ENCODE peak calls at places on chromosomes 4 and X, in seven cellular contexts. Z is H1, R is HCT116, U is K562, G is HepG2, A is SK-N-SH, J is GM12878. O is an unnamed sample.

GRCh38 chr4:165692082-165692481 is 181.0 kb upstream of the TLL1 start:
- DNase-seq in Z (no peak), R (no peak), U (no peak), G (no peak), A (no peak), J (no peak), O (no peak)

GRCh38 chr4:55386073-55386472 is 9.7 kb upstream of the TMEM165 start:
- DNase-seq in Z (no peak), R (peak), U (peak), G (peak), A (peak), J (no peak), O (peak)

GRCh38 chrX:149759824-149760223 is 14.0 kb upstream of the HSFX1 start:
- DNase-seq in Z (no peak), R (no peak), U (no peak), G (no peak), A (no peak), J (no peak), O (no peak)

GRCh38 chr4:132540797-132541196 is 608.3 kb upstream of the PCDH10 start:
- DNase-seq in Z (no peak), R (no peak), U (no peak), G (no peak), A (no peak), J (no peak), O (peak)

GRCh38 chr4:114690571-114690970 is 92.0 kb downstream of the UGT8 start:
- DNase-seq in Z (no peak), R (no peak), U (no peak), G (no peak), A (no peak), J (no peak), O (no peak)

GRCh38 chr4:38815879-38816782 is 11.5 kb upstream of the TLR1 start:
- DNase-seq in Z (no peak), R (no peak), U (no peak), G (no peak), A (no peak), J (peak), O (no peak)

GRCh38 chr4:102533348-102533747 is 32.2 kb downstream of the NFKB1 start:
- DNase-seq in Z (no peak), R (no peak), U (no peak), G (no peak), A (no peak), J (no peak), O (peak)

GRCh38 chr4:8045909-8046308 is 106.2 kb upstream of the AFAP1 start:
- DNase-seq in Z (no peak), R (no peak), U (no peak), G (no peak), A (no peak), J (no peak), O (no peak)

GRCh38 chrX:3154386-3154991 is 113.2 kb downstream of the ARSF start:
- DNase-seq in Z (no peak), R (no peak), U (no peak), G (no peak), A (no peak), J (no peak), O (no peak)

GRCh38 chr4:81757706-81758105 is 286.0 kb upstream of the RASGEF1B start:
- DNase-seq in Z (no peak), R (no peak), U (no peak), G (no peak), A (no peak), J (no peak), O (no peak)

GRCh38 chr4:5956285-5957021 is 61.8 kb downstream of the C4orf50 start:
- DNase-seq in Z (no peak), R (no peak), U (no peak), G (peak), A (peak), J (no peak), O (peak)

GRCh38 chr4:144360394-144360793 is 219.9 kb upstream of the GYPA start:
- DNase-seq in Z (no peak), R (no peak), U (no peak), G (no peak), A (no peak), J (no peak), O (no peak)

GRCh38 chr4:144355809-144356757 is 215.6 kb upstream of the GYPA start:
- DNase-seq in Z (no peak), R (peak), U (peak), G (peak), A (no peak), J (peak), O (peak)

GRCh38 chr4:144357970-144358369 is 217.5 kb upstream of the GYPA start:
- DNase-seq in Z (no peak), R (no peak), U (no peak), G (no peak), A (no peak), J (no peak), O (no peak)

GRCh38 chr4:144353240-144353639 is 212.7 kb upstream of the GYPA start:
- DNase-seq in Z (no peak), R (no peak), U (no peak), G (no peak), A (no peak), J (no peak), O (peak)

DNA sequence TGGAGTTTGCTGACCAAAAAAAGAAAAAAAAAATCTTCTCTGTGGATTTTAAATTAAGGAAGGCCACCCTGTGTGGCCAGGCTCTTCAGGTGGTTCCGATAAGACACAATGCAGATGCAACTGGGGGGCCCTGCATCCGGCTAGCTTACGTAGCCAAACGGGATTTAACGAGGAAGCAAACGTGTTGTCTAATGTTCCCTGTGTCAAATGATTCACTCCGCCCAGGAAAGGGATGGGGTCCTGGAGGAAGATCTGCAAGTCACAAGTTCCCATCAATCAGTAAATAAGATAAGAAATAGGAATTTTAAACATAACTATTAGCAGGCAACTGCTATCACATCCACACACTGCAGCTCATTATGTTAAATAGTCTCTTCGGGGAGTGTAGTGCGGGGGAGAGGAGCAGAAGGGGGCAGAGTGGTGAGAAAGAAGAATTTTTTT is 216.4 kb upstream of the GYPA start:
- DNase-seq in Z (no peak), R (no peak), U (no peak), G (no peak), A (no peak), J (no peak), O (no peak)
- TF ChIP-seq JUND in Z (no peak), R (no peak), U (no peak), G (no peak), A (no peak), J (no peak), O (no peak)

GRCh38 chr4:53899544-53900274 is 164.7 kb downstream of the CHIC2 start:
- DNase-seq in Z (no peak), R (no peak), U (no peak), G (no peak), A (no peak), J (no peak), O (no peak)
- TF ChIP-seq JUND in Z (no peak), R (no peak), U (no peak), G (no peak), A (no peak), J (no peak), O (no peak)

DNA sequence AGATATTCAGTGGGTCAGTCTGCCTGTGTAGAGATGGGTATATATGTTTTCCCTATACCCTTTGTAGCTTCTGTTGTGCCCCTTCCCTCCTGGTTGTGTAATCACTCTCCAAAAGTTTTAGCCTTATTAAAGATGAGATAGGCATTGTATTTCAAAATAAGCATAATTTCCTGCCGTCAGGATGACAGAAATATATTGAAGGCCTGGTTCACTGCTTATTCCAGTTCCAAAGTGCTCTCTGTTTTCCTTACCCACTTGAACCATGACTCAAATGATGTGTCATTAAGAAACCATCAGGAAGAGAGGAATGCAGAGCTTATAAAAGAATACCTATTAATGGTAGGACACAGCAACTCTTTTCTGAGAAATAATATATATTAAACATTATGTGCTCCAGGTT is 178.5 kb downstream of the GABRB1 start:
- DNase-seq in Z (no peak), R (no peak), U (no peak), G (no peak), A (no peak), J (no peak), O (no peak)
- TF ChIP-seq JUND in Z (no peak), R (no peak), U (no peak), G (no peak), A (peak), J (no peak), O (no peak)

GRCh38 chrX:46836701-46837542 is at the start of gene RP2:
- DNase-seq in Z (peak), R (peak), U (peak), G (peak), A (peak), J (peak), O (peak)

GRCh38 chrX:46838974-46839480 is 2.2 kb downstream of the RP2 start:
- DNase-seq in Z (no peak), R (no peak), U (no peak), G (no peak), A (no peak), J (no peak), O (no peak)

GRCh38 chrX:46838482-46838857 is 1.6 kb downstream of the RP2 start:
- DNase-seq in Z (no peak), R (no peak), U (no peak), G (no peak), A (no peak), J (no peak), O (no peak)

GRCh38 chrX:46840946-46841740 is 4.3 kb downstream of the RP2 start:
- DNase-seq in Z (no peak), R (no peak), U (no peak), G (no peak), A (no peak), J (no peak), O (no peak)

GRCh38 chrX:46837543-46838481 is 969 bp downstream of the RP2 start:
- DNase-seq in Z (no peak), R (no peak), U (no peak), G (peak), A (peak), J (no peak), O (no peak)
- TF ChIP-seq JUND in Z (no peak), R (no peak), U (no peak), G (no peak), A (no peak), J (no peak), O (no peak)

GRCh38 chrX:287670-288069 is 6.5 kb downstream of the PLCXD1 start:
- DNase-seq in Z (no peak), R (no peak), U (no peak), G (no peak), A (no peak), J (no peak), O (no peak)

GRCh38 chrX:291411-291901 is 10.3 kb downstream of the PLCXD1 start:
- DNase-seq in Z (no peak), R (no peak), U (no peak), G (no peak), A (no peak), J (no peak), O (no peak)

GRCh38 chrX:290476-291166 is 9.4 kb downstream of the PLCXD1 start:
- DNase-seq in Z (no peak), R (no peak), U (no peak), G (no peak), A (no peak), J (no peak), O (no peak)

GRCh38 chrX:285076-285677 is 4.0 kb downstream of the PLCXD1 start:
- DNase-seq in Z (no peak), R (no peak), U (no peak), G (no peak), A (no peak), J (no peak), O (no peak)

DNA sequence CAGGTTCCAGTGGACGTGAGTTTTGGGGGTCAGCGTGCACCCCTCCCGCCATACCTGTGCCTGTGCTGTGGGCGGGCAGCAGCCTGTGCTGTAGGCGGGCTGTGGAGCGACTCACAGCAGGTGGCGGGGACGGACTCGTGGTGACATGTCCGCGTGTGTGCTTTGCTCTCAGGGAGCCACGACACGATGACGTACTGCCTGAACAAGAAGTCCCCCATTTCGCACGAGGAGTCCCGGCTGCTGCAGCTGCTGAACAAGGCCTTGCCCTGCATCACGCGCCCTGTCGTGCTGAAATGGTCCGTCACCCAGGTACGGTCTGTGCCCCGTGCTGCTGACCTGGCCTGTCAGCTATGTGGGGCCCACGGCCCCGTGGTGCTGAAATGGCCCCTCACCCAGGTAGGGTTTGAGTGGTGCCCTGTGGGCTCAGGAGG is 7.4 kb downstream of the PLCXD1 start:
- DNase-seq in Z (no peak), R (no peak), U (no peak), G (no peak), A (no peak), J (no peak), O (no peak)
- TF ChIP-seq JUND in Z (no peak), R (no peak), U (no peak), G (no peak), A (no peak), J (no peak), O (no peak)

GRCh38 chr4:18914182-18914581 is 892.6 kb upstream of the LCORL start:
- DNase-seq in Z (no peak), R (no peak), U (no peak), G (no peak), A (no peak), J (no peak), O (no peak)
- TF ChIP-seq JUND in Z (no peak), R (no peak), U (no peak), G (no peak), A (no peak), J (no peak), O (no peak)

DNA sequence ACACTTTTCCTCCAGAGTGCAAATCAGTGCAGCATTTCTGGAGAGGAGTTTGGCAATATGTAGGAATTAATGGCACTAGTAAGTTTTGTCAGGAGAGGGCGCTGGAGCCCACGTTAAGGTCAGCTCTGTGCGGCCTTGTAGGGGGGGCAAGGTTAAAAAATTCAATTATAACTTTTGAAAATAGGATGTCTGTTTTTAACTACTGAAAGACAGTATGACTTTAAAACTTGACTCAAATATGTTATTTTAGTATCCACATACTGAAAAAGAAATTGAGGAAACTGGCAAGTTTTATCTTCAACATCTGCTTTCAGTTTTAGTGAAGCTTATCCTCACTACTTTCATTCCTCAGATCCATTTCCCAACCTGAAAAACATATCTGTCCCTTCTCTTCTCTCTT is 30.9 kb upstream of the HSD17B13 start:
- DNase-seq in Z (peak), R (peak), U (no peak), G (peak), A (peak), J (peak), O (no peak)
- TF ChIP-seq JUND in Z (no peak), R (no peak), U (no peak), G (no peak), A (no peak), J (no peak), O (no peak)

DNA sequence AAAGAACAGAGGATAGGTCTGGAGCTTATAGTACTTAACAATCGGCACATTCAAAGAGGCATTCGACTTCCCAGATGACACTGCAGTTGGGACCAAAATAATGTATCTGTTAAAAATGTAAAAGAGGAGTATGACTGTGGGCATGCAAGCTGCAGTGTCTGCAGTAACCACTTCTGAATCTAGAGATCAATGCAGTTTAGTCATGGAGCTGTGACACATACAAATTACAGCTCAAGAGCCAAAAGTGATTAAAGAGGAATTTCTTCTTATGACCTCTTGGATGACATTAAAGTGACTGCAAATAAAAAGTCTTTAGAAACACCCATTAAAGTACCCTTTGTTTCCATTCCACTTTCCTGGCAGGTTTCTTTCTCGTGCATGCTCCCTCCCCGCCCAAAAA is 298.7 kb downstream of the PDGFC start:
- DNase-seq in Z (no peak), R (peak), U (no peak), G (no peak), A (no peak), J (no peak), O (no peak)
- TF ChIP-seq JUND in Z (no peak), R (peak), U (no peak), G (no peak), A (no peak), J (no peak), O (no peak)

O was measured in T47D.